ENCODE peak calls at places on chromosome 10, in seven cellular contexts. H is tibial nerve, G is GM06990, W is IMR-90, O is ovary, V is dorsolateral prefrontal cortex, X is lower lobe of right lung. Z is an unnamed sample.

GRCh38 chr10:110993024-110993693 is 73.8 kb downstream of the SHOC2 start:
- DNase-seq in H (no peak), G (no peak), W (peak; percentile 91), O (no peak), V (no peak), X (no peak), Z (no peak)

GRCh38 chr10:78968960-78969359 is 99.8 kb upstream of the ZMIZ1 start:
- DNase-seq in H (no peak), G (no peak), W (no peak), O (no peak), V (no peak), X (no peak), Z (no peak)

GRCh38 chr10:102759497-102760210 is 15.9 kb downstream of the WBP1L start:
- DNase-seq in H (no peak), G (no peak), W (no peak), O (no peak), V (no peak), X (no peak), Z (no peak)

GRCh38 chr10:62399211-62399610 is 25.0 kb downstream of the ZNF365 start:
- DNase-seq in H (no peak), G (no peak), W (peak; percentile 66), O (no peak), V (no peak), X (no peak), Z (no peak)

GRCh38 chr10:100053686-100054460 is 27.8 kb downstream of the CPN1 start:
- DNase-seq in H (no peak), G (no peak), W (no peak), O (no peak), V (no peak), X (no peak), Z (no peak)

GRCh38 chr10:128180843-128181242 is 54.6 kb upstream of the MKI67 start:
- DNase-seq in H (no peak), G (no peak), W (no peak), O (no peak), V (no peak), X (no peak), Z (no peak)

GRCh38 chr10:58400609-58401008 is 15.4 kb downstream of the TFAM start:
- DNase-seq in H (no peak), G (no peak), W (peak; percentile 62), O (no peak), V (no peak), X (no peak), Z (no peak)

GRCh38 chr10:98377001-98377400 is 38.0 kb downstream of the PYROXD2 start:
- DNase-seq in H (no peak), G (no peak), W (no peak), O (no peak), V (no peak), X (no peak), Z (no peak)

GRCh38 chr10:77173615-77174461 is 463.8 kb downstream of the KCNMA1 start:
- DNase-seq in H (peak; percentile 83), G (no peak), W (peak; percentile 79), O (peak; percentile 64), V (peak; percentile 85), X (peak; percentile 61), Z (peak; percentile 82)

GRCh38 chr10:32961343-32961891 is 3.4 kb upstream of the ITGB1 start:
- DNase-seq in H (no peak), G (no peak), W (no peak), O (no peak), V (no peak), X (no peak), Z (no peak)

GRCh38 chr10:32963102-32963501 is 5.1 kb upstream of the ITGB1 start:
- DNase-seq in H (no peak), G (no peak), W (peak; percentile 87), O (no peak), V (no peak), X (no peak), Z (no peak)

GRCh38 chr10:32961892-32962369 is 3.9 kb upstream of the ITGB1 start:
- DNase-seq in H (no peak), G (no peak), W (peak; percentile 93), O (no peak), V (no peak), X (no peak), Z (peak; percentile 23)

GRCh38 chr10:32962541-32962940 is 4.5 kb upstream of the ITGB1 start:
- DNase-seq in H (no peak), G (no peak), W (no peak), O (no peak), V (no peak), X (no peak), Z (no peak)

GRCh38 chr10:32964261-32964660 is 6.2 kb upstream of the ITGB1 start:
- DNase-seq in H (no peak), G (no peak), W (no peak), O (no peak), V (no peak), X (no peak), Z (no peak)
- H3K4me3 ChIP-seq in H (no peak overlapping the region), G (no peak overlapping the region), W (no peak overlapping the region), O (no peak overlapping the region), V (no peak overlapping the region), X (no peak overlapping the region), Z (no peak overlapping the region)

GRCh38 chr10:45420453-45421192 is 46.6 kb downstream of the ALOX5 start:
- DNase-seq in H (peak; percentile 38), G (peak; percentile 74), W (peak; percentile 52), O (peak; percentile 86), V (peak; percentile 55), X (peak; percentile 79), Z (peak; percentile 98)

GRCh38 chr10:45419673-45420020 is 45.6 kb downstream of the ALOX5 start:
- DNase-seq in H (no peak), G (no peak), W (no peak), O (no peak), V (no peak), X (no peak), Z (no peak)

GRCh38 chr10:45418417-45418858 is 44.4 kb downstream of the ALOX5 start:
- DNase-seq in H (no peak), G (no peak), W (no peak), O (no peak), V (no peak), X (no peak), Z (no peak)

GRCh38 chr10:45417746-45418145 is 43.7 kb downstream of the ALOX5 start:
- DNase-seq in H (no peak), G (no peak), W (no peak), O (no peak), V (no peak), X (no peak), Z (no peak)

DNA sequence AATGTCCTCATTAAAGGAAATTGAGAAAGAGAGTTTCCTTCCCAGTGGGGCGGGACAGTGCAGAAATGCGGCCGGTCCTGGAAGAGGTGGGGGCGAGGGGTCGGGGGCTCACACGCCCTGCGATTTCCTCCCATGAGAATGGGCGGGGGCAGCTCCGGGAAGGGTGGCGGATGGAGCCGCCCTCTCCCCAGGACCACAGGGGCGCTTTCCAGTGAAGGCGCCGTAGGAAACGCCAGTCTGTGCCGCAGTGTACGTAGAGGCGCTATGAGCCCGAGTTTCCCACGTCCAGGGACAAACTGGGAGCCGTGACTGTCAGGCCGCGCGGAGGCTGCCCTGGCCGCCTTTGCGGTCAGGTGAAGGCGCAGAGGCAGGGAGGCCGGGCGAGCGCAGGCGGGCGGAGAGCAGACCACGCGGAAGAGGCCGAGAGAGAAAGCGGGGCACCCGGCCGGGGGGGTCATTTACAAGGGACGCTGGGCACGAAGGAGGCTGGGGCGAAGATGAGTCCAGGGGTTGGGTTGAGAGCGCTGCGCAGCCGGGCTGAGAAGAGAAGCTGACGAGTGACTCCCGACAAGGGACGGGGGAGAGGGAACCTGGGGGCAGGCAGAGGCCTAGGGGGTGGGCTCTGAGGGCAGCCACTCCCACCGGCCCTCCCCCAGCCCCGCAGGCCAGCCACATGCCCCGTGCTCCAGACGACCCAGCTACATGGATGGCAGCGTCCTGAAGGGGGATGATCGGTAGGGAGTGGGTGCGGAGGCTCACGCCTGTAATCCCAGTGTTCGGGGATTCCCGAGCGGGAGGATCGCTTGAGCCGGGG is 45.0 kb downstream of the ALOX5 start:
- DNase-seq in H (peak; percentile 48), G (peak; percentile 85), W (peak; percentile 10), O (peak; percentile 51), V (no peak), X (peak; percentile 74), Z (peak; percentile 57)
- TF ChIP-seq CTCF in H (no peak), G (no peak), W (no peak), O (no peak), V (no peak), X (no peak), Z (no peak)

GRCh38 chr10:75432176-75432575 is 752 bp downstream of the LRMDA start:
- DNase-seq in H (no peak), G (no peak), W (no peak), O (peak; percentile 33), V (no peak), X (no peak), Z (peak; percentile 34)
- H3K4me3 ChIP-seq in H (peak overlapping the region; percentile 75), G (no peak overlapping the region), W (no peak overlapping the region), O (peak overlapping the region; percentile 48), V (peak overlapping the region; percentile 59), X (peak overlapping the region; percentile 78), Z (peak overlapping the region; percentile 38)

GRCh38 chr10:61138728-61139127 is 194.7 kb upstream of the RHOBTB1 start:
- DNase-seq in H (no peak), G (no peak), W (no peak), O (no peak), V (no peak), X (no peak), Z (no peak)

GRCh38 chr10:61140765-61141392 is 196.9 kb upstream of the RHOBTB1 start:
- DNase-seq in H (peak; percentile 66), G (no peak), W (peak; percentile 77), O (no peak), V (peak; percentile 44), X (no peak), Z (peak; percentile 35)

GRCh38 chr10:61139230-61139928 is 195.4 kb upstream of the RHOBTB1 start:
- DNase-seq in H (no peak), G (no peak), W (no peak), O (no peak), V (no peak), X (no peak), Z (no peak)

GRCh38 chr10:61142987-61143386 is 199.0 kb upstream of the RHOBTB1 start:
- DNase-seq in H (no peak), G (no peak), W (no peak), O (no peak), V (no peak), X (no peak), Z (no peak)
- TF ChIP-seq CTCF in H (no peak), G (peak; percentile 21), W (no peak), O (no peak), V (no peak), X (no peak), Z (no peak)

Z was measured in body of pancreas.